ENCODE peak calls at places on chromosomes 7 and 10, in four cellular contexts. X is H1, L is GM12878, V is K562. S is an unnamed sample.

GRCh38 chr7:79615871-79616640 is 162.6 kb upstream of the MAGI2 start:
- DNase-seq in X (no peak), V (no peak), L (no peak), S (no peak)

GRCh38 chr10:36720931-36721330 is 404.5 kb upstream of the ANKRD30A start:
- DNase-seq in L (no peak), X (no peak), V (no peak), S (no peak)

GRCh38 chr10:84193327-84193726 is 1.0 kb upstream of the CDHR1 start:
- DNase-seq in X (no peak), L (no peak), V (no peak), S (no peak)

GRCh38 chr7:66958708-66959350 is 36.6 kb downstream of the SBDS start:
- DNase-seq in X (no peak), V (no peak), L (no peak), S (no peak)

GRCh38 chr10:35783305-35783838 is 141.3 kb upstream of the FZD8 start:
- DNase-seq in X (no peak), V (no peak), L (no peak), S (no peak)

GRCh38 chr10:14652067-14652466 is 122.6 kb downstream of the FAM107B start:
- DNase-seq in V (no peak), X (no peak), L (no peak), S (no peak)

GRCh38 chr10:98023024-98023423 is 7.4 kb downstream of the CRTAC1 start:
- DNase-seq in X (no peak), L (no peak), V (no peak), S (no peak)

GRCh38 chr7:48154792-48155413 is 16.4 kb upstream of the ABCA13 start:
- DNase-seq in L (no peak), V (peak; percentile 26), X (no peak), S (peak; percentile 28)

GRCh38 chr7:24825931-24826661 is 68.8 kb upstream of the GSDME start:
- DNase-seq in V (peak; percentile 68), L (no peak), X (no peak), S (peak; percentile 93)

GRCh38 chr7:72127136-72127535 is 285.0 kb downstream of the CALN1 start:
- DNase-seq in V (no peak), L (no peak), X (no peak), S (no peak)

GRCh38 chr7:23893942-23894890 is 184.2 kb downstream of the STK31 start:
- DNase-seq in L (peak; percentile 24), V (no peak), X (no peak), S (no peak)

GRCh38 chr7:44196450-44196872 is 4.3 kb upstream of the YKT6 start:
- DNase-seq in V (peak; percentile 80), X (no peak), L (no peak), S (peak; percentile 47)

GRCh38 chr10:132700168-132701098 is 85.5 kb downstream of the NKX6-2 start:
- DNase-seq in V (no peak), X (no peak), L (no peak), S (no peak)

GRCh38 chr7:78530351-78530750 is 731.8 kb downstream of the PHTF2 start:
- DNase-seq in V (no peak), X (no peak), L (no peak), S (no peak)

GRCh38 chr10:102545265-102545664 is 41.5 kb downstream of the SUFU start:
- DNase-seq in L (no peak), V (no peak), X (no peak), S (no peak)

GRCh38 chr7:128741491-128741890 is 2.3 kb downstream of the CALU start:
- DNase-seq in X (no peak), L (no peak), V (no peak), S (no peak)

GRCh38 chr7:128743112-128743772 is 4.1 kb downstream of the CALU start:
- DNase-seq in X (no peak), L (no peak), V (peak; percentile 83), S (no peak)

GRCh38 chr7:128745706-128746105 is 6.5 kb downstream of the CALU start:
- DNase-seq in V (no peak), X (no peak), L (no peak), S (no peak)

GRCh38 chr7:128742206-128742605 is 3.0 kb downstream of the CALU start:
- DNase-seq in V (no peak), L (no peak), X (no peak), S (no peak)

GRCh38 chr7:128744366-128744905 is 5.3 kb downstream of the CALU start:
- DNase-seq in L (no peak), X (no peak), V (no peak), S (no peak)
- TF ChIP-seq ZNF274 in L (no peak), X (no peak), V (no peak), S (no peak)

GRCh38 chr7:156999611-157000046 is 10.8 kb downstream of the MNX1 start:
- DNase-seq in X (no peak), L (no peak), V (peak; percentile 66), S (no peak)

GRCh38 chr7:157001920-157002818 is 8.3 kb downstream of the MNX1 start:
- DNase-seq in V (no peak), L (no peak), X (no peak), S (no peak)

GRCh38 chr7:157000741-157001653 is 9.5 kb downstream of the MNX1 start:
- DNase-seq in L (no peak), V (no peak), X (no peak), S (no peak)

GRCh38 chr7:156998988-156999610 is 11.4 kb downstream of the MNX1 start:
- DNase-seq in X (no peak), L (no peak), V (peak; percentile 71), S (no peak)

DNA sequence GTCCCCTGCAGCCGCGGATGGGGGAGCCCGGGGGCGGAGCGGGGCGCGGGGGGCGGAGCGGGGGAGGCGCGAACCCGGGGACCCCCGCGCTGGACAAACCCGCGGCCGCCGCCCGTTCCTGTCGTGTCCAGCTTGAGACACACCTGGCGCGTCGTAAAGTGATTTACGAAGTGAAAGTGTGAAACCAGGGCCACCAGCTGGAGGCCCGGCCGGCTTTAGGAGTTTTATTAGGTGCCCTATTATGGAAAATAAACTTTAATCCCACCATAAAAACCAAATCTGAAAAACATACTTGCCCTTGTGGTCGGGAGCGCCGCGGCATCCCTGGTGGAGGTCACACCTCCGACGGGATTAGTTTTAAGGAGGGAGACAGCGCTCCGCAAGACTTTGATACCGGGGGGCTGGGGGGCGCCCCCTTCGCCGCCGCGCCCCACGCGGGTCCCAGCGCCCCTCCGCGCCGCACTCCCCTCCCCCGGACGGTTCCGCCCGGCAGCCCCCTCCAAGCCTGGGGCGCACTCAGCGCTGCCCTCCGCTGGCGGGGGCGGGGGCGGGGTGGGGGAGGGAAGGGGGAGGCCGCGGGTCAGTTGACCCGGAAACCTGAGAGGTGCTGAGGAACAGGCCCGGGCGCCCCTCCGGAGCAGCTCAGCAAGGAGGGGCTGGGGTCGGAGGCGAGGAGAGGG is 10.3 kb downstream of the MNX1 start:
- DNase-seq in X (no peak), V (no peak), L (no peak), S (no peak)
- TF ChIP-seq EZH2 in X (no peak), V (no peak), L (no peak), S (no peak)

DNA sequence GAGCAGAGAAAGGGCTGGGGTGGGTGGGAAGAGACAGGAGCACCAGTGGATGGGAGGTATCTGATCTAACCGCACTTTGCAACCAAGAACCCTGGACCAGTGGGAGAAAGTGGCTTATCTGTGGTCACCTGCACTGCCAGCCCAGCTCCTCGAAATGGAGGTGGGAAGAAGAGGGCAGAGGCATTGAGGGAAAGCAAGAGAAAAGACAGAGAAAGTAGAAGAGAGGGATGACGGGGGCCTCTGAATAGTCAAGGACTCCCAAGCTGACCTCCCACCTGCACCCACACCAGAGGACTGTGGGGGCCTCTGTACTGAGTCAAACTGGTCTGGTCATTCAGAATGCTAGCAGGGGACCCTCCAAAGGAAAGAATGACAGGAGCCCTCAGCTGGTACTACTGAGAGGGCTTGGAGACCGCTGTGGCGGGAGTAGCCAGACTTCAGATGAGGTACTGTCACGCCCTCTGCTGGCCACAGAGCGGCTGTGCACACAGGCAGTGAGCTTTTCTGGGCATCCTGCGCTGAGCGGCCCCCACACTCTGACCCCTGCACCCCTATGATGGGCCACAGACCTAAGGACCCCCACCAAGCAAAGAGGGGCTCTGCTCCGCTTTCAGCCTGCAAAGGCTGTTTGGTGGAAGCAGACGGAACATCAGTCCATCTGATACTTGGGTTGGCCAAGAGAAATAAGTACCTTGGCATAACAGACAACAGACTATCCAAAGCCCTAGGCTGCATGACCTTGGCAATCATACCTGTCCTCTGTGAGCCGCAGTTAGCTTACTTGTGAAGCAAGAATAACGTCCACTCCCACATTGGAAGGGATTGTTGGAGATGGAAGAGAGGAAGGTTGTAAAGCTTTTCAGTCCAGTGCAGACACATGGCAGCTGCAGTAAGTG is 112.9 kb downstream of the COL13A1 start:
- DNase-seq in L (no peak), V (peak; percentile 81), X (peak; percentile 27), S (peak; percentile 35)
- TF ChIP-seq ZNF274 in L (no peak), V (no peak), X (no peak), S (no peak)

DNA sequence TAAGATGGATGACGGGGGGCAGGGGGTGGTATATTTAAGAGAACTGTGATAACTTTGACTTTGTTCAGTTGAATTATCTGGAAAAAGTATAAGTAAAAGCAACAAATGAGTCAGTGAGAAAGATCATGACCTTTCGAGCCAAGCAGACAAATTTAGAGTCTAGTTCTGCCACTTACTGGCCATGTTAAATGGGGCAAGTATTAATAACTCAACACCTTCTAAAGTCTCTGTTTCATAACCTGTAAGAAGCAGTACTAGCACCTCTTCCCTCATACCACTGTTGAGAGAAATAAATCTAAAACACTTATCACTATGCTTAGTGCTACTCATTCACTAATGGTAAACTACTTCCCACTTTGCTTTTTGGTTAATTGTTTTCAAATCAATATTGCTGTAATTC is 604.4 kb upstream of the LRRN3 start:
- DNase-seq in V (no peak), X (no peak), L (no peak), S (no peak)
- TF ChIP-seq EZH2 in V (no peak), X (no peak), L (no peak), S (no peak)

DNA sequence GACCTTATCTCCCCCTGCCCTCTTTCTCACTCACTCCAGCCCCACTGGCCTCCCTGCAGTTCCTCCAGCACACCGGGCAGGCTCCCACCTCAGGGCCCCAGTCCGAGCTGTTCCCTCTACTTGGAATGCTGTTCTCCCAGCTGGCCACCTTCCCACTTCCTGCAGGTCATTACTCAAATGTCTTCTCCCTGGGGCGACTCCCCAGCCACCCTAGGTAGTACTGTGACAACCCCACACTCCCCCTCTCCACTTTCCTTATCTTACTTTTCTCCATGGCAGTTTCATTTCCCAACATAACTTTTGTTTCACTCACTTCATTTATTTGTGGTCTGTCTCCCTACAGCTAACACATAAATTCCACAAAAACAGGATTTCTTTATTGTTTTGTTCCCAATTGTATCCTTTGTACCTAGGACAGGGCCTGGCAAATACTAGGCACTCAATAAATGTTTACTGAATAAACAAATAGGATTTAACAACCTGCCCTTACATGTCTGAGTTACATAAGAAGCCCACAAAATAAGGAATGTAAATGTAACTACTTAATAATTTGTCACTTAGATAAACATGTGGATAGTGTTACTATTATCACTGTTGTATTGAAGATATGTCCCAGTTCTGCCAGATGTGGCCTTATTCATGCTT is 76.5 kb downstream of the JAZF1 start:
- DNase-seq in L (no peak), X (no peak), V (no peak), S (no peak)
- TF ChIP-seq ZNF274 in L (no peak), X (no peak), V (no peak), S (no peak)

DNA sequence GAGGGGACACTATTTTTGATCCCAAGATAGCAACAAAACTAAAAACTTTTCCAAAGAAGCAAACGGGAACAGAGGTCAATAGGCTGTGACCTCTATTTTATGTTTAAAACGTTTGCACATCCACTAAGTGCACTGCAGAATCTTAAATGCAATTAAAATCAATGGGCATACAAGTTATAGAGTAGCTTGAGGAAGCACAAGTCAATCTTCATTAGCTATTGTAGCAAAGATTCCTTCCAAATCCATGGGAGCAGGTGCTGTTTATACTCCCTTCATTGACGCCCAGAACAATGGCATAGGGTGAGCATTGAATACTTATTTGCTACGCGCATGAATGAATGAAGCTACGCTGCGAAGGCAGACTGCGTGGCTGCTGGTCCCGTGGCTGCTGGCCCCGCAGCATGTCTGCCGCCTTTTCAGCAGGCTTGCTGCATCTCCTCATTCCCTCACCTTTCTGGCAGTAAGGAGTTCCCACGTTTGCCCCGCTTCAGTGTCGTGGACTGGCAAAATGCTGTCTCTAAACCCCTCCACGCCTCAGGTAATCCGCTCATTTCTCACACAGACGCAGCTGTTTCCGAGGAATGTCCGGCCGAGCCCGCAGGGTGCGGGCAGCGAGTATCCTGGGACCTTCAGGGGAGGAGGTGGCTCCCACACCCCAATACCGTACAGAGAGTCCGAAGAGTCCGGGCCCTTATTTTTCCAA is 754 bp upstream of the PHYHIPL start:
- DNase-seq in L (no peak), X (no peak), V (no peak), S (no peak)
- TF ChIP-seq EZH2 in L (no peak), X (peak; percentile 70), V (no peak), S (no peak)